ENCODE peak calls at places on chromosomes 7 and 10, in four cellular contexts. I, Z, N and J are unnamed samples.

GRCh38 chr10:35058134-35058533 is 32.0 kb downstream of the CUL2 start:
- DNase-seq in I (peak), Z (no peak), N (no peak), J (peak)

GRCh38 chr10:18185621-18186020 is 45.4 kb downstream of the CACNB2 start:
- DNase-seq in I (no peak), Z (no peak), N (no peak), J (no peak)

GRCh38 chr7:25771491-25771890 is 380.5 kb upstream of the NFE2L3 start:
- DNase-seq in I (no peak), Z (no peak), N (no peak), J (no peak)

GRCh38 chr10:17616403-17617030 is 657 bp downstream of the HACD1 start:
- DNase-seq in I (peak), Z (peak), N (peak), J (peak)

GRCh38 chr7:83524286-83525075 is 124.5 kb downstream of the SEMA3E start:
- DNase-seq in I (no peak), Z (no peak), N (no peak), J (no peak)

GRCh38 chr7:102305414-102306268 is 19.0 kb downstream of the SH2B2 start:
- DNase-seq in I (no peak), Z (no peak), N (peak), J (no peak)

GRCh38 chr10:106836923-106837322 is 327.6 kb downstream of the SORCS1 start:
- DNase-seq in I (no peak), Z (no peak), N (no peak), J (peak)

GRCh38 chr7:148327379-148327778 is 263.2 kb upstream of the C7orf33 start:
- DNase-seq in I (peak), Z (no peak), N (no peak), J (no peak)

GRCh38 chr10:130138479-130138866 is 2.3 kb downstream of the GLRX3 start:
- DNase-seq in I (peak), Z (peak), N (peak), J (peak)

GRCh38 chr7:107961399-107961798 is 41.6 kb downstream of the LAMB1 start:
- DNase-seq in I (no peak), Z (no peak), N (peak), J (no peak)

GRCh38 chr7:78529392-78529791 is 730.8 kb downstream of the PHTF2 start:
- DNase-seq in I (no peak), Z (no peak), N (no peak), J (no peak)

GRCh38 chr10:76432274-76433012 is 1001.0 kb downstream of the LRMDA start:
- DNase-seq in I (no peak), Z (no peak), N (peak), J (no peak)

GRCh38 chr10:128398103-128398502 is 271.9 kb upstream of the MKI67 start:
- DNase-seq in I (no peak), Z (no peak), N (no peak), J (no peak)

DNA sequence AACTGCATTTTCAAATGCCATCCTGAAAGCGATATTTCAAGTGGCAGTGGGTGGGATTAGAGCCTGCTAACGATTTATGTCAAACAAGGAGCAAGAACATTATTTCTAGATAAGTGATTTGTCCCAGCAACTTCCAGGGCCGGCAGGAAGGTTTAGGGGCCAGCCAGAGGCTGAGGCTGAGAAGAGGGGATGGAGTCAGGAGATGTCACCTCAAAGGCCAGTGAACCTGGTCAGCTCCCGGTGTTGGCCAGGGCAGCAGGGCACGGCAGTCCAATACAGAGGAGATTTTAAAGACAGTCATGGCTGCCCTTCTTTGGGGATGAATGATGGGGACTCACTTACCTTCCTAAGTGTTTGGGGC is 105.7 kb upstream of the PPIF start:
- DNase-seq in I (no peak), Z (no peak), N (no peak), J (no peak)
- H3K4me3 ChIP-seq in I (no peak), Z (no peak), N (no peak), J (no peak)

DNA sequence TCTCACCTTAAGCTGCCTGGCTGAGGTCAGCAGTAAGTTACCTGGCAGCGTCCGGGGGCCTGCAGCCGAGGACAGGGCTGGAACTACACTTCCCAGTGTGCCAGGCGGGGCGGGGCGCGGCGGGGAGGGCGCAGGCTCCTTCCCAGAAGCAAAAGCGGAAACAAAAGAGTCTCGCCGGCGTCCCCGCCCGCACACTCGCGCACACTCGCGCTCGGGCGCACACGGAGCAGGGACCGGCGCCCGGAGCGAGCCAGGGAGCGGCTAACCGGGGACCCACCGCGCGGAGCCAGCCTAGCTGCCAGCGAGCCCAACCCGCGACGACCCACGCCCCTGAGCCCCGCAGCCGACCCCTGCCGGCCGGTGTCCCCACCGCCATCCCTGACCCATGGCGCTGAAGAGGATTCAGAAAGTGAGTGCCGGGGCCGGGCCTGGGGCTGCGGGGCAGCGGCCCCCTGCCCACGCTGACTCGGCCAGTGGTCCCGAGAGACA is at the start of gene UBE2D1:
- DNase-seq in I (peak), Z (peak), N (peak), J (peak)
- TF ChIP-seq POLR2A in I (peak), Z (peak), N (peak), J (peak)

GRCh38 chr7:106065560-106066500 is 46.3 kb downstream of the SYPL1 start:
- DNase-seq in I (peak), Z (no peak), N (peak), J (no peak)
- H3K4me3 ChIP-seq in I (peak), Z (no peak), N (no peak), J (no peak)

GRCh38 chr7:155547161-155547791 is 917 bp upstream of the CNPY1 start:
- DNase-seq in I (no peak), Z (no peak), N (no peak), J (no peak)
- TF ChIP-seq POLR2A in I (no peak), Z (no peak), N (no peak), J (no peak)

GRCh38 chr10:11988924-11989323 is 53.7 kb downstream of the UPF2 start:
- DNase-seq in I (no peak), Z (no peak), N (no peak), J (no peak)

GRCh38 chr10:11986593-11987216 is 55.9 kb downstream of the UPF2 start:
- DNase-seq in I (peak), Z (peak), N (peak), J (peak)
- H3K4me3 ChIP-seq in I (no peak), Z (no peak), N (no peak), J (no peak)